ENCODE peak calls at places on chromosomes 2 and 18, in five cellular contexts. D is brain microvascular endothelial cell, Q is fibroblast of lung, W is RWPE1, A is progenitor cell of endocrine pancreas. C is an unnamed sample.

GRCh38 chr2:156784034-156784433 is 347.9 kb downstream of the GPD2 start:
- DNase-seq in A (no peak), D (no peak), Q (no peak), W (no peak), C (peak)

GRCh38 chr2:105749583-105750399 is 5.1 kb downstream of the NCK2 start:
- DNase-seq in Q (peak), A (no peak), W (no peak), D (peak), C (no peak)

GRCh38 chr2:219073413-219074129 is 12.8 kb upstream of the IHH start:
- DNase-seq in D (peak), A (no peak), W (no peak), Q (peak), C (peak)

GRCh38 chr18:49613141-49613641 is 51.3 kb downstream of the LIPG start:
- DNase-seq in Q (no peak), A (no peak), D (no peak), W (no peak), C (no peak)

GRCh38 chr2:42905341-42906114 is 113.1 kb upstream of the HAAO start:
- DNase-seq in A (no peak), D (no peak), Q (no peak), W (no peak), C (no peak)

GRCh38 chr18:51617167-51617566 is 419.7 kb upstream of the MEX3C start:
- DNase-seq in W (peak), D (no peak), A (no peak), Q (no peak), C (no peak)

GRCh38 chr2:7539760-7540159 is 622.5 kb downstream of the RNF144A start:
- DNase-seq in W (no peak), A (no peak), Q (no peak), D (peak), C (no peak)

GRCh38 chr2:178761759-178762371 is 45.4 kb downstream of the TTN start:
- DNase-seq in A (peak), D (peak), W (peak), Q (peak), C (no peak)

GRCh38 chr2:16034151-16034974 is 94.0 kb downstream of the MYCN start:
- DNase-seq in A (no peak), W (no peak), Q (no peak), D (no peak), C (peak)

GRCh38 chr2:20449501-20450200 is 2.8 kb downstream of the RHOB start:
- DNase-seq in A (no peak), W (no peak), Q (peak), D (no peak), C (no peak)

GRCh38 chr2:176535480-176536113 is 266.4 kb downstream of the MTX2 start:
- DNase-seq in W (no peak), Q (no peak), D (no peak), A (no peak), C (no peak)

GRCh38 chr2:48934807-48935206 is 179.3 kb upstream of the LHCGR start:
- DNase-seq in D (no peak), W (no peak), Q (no peak), A (no peak), C (no peak)

GRCh38 chr18:42583197-42583776 is 532.2 kb downstream of the RIT2 start:
- DNase-seq in W (no peak), Q (no peak), D (no peak), A (no peak), C (no peak)

GRCh38 chr2:155310589-155310988 is 612.1 kb downstream of the KCNJ3 start:
- DNase-seq in D (no peak), A (no peak), W (peak), Q (peak), C (no peak)

GRCh38 chr2:71891719-71892118 is 255.9 kb downstream of the CYP26B1 start:
- DNase-seq in A (no peak), D (no peak), Q (no peak), W (no peak), C (no peak)
- TF ChIP-seq CTCF in A (no peak), D (no peak), Q (no peak), W (no peak), C (no peak)

GRCh38 chr2:209316141-209316540 is 107.7 kb upstream of the MAP2 start:
- DNase-seq in Q (no peak), D (no peak), A (no peak), W (no peak), C (no peak)

GRCh38 chr2:209311948-209312347 is 111.9 kb upstream of the MAP2 start:
- DNase-seq in Q (no peak), W (no peak), A (no peak), D (no peak), C (no peak)

DNA sequence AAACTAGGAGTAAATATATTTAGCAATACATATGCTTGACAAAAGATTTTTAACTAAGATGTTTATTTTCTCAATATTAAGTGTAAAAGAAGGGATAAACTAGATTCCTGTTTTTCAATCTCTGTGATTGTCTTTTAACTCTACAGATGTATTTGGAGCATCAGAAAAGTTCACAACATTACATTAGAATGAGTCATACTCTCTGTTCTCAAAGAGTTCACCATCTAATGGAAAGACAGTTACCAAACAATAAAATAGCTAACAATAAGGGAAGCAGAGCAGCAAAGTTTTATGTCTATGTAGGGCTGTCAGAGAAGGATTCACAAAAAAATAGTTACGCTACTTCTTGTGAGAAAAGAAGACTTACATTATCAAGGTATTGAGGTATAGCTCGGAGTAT is 109.2 kb upstream of the MAP2 start:
- DNase-seq in A (no peak), D (no peak), W (no peak), Q (no peak), C (no peak)
- TF ChIP-seq CTCF in A (no peak), D (no peak), W (no peak), Q (no peak), C (no peak)

DNA sequence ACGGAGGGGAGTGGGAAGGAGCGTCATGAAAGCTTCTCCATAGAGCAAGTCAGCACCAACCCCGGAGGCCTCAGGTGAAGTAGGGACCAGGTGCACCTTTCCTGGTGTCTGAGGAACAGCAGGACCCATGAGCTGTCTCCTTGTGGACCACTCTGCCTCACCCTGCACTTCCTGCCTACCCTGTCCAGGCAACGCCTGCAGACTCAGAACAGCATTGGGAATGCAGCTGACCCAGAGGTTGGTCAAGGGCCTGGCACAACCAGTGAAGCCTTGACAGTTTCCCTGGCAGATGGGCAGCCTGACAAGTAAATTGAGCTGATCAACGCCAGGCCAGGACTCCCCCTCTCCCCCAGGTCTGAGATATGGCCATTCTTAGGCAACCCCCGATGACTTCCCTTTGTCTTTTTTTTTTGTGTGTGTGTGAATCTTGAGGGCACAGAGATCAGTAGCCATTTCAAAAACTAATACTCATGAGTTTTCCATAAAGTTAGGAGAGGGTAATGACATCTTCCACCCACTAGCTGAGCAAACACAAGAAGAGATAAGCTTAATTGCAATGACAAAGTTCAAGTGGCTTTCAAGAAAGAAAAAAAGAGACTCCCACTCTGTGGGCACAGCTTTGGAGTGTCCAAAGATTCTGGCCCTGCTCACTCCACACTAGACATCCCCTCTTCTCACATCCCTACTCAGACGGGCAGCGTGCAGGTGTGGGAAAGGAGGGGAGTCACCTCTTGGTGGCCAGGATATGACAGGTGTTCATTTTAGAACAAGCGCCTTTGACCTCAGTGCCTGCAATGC is 3.5 kb upstream of the FABP1 start:
- DNase-seq in A (no peak), Q (no peak), D (no peak), W (no peak), C (no peak)
- TF ChIP-seq CTCF in A (no peak), Q (no peak), D (no peak), W (no peak), C (no peak)

DNA sequence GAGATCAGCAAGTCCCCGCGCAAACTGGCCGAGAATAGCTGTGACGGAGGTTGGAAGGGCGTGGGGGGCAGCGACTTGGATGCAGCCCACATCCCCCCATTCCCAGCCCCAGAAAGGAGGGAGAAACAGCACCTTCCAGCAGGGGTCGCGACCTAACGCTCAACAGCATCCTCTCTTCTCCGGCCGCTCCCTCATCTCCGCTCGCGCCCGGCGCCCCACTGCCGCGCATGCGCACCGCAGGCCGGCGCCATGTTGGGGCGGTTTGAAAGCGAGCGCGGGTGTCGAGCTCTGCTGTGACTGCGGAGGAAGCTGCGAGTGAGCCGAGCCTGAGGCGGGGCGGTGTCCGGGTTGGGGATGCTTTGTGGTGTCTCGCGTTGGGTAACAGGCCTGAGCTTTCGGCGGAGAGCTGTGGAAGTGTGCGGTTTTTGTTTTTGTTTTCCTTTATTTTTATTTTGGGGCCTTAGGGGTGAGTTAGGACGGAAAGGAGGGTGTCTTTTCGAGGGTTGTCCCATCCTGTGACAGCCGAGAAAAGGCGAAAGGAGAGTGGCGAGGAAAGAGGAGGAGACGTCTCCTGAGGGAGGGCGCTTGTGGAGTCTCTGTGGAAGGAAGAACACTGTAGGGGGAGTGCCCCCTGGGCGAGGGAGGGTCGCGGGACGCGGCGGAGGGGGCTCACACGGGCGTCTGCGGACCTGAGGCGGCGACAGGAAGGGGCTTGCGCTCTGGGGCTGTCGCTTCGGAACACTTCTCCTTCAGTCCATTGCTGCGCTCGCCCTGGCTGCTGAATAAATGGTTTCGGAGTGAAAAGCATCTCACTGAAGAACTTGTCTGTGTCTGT is at the start of the genes C18orf54 and STARD6:
- DNase-seq in D (peak), Q (peak), W (peak), A (peak), C (peak)
- TF ChIP-seq CTCF in D (peak), Q (peak), W (peak), A (peak), C (peak)

DNA sequence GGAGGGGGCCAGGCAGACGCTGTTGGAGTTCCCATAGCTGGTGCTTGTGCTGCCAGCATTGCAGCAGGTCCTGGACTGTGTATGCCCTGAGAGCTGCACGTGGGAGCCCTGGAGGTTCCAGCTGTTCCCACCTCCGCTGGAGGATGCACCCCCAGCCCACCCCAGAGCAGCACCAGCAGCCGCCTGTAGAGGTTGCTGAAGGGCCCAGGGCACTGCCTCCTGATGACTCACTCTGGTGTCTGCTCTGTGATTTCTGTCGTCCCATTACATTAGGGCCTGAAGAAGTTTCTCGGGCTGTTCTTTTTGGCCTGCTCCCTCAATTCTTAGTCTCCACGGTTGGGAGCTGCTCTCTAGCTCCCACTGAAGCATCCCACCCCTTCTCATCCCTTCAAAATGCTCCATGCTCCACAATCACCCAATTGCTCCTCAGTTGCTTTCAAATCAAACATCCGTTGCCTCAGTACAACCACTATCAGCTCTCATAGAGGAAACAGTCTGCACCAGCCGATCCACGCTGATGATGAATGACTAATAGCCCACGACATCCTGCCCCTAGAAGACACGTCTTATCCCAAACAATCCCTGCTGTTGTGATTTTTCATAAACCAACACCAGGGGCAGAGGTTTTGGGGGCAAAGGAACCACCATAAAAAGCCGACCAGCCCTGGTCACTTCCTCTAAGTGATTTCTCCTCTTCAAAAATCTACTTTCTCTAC is 65.2 kb upstream of the RNF152 start:
- DNase-seq in W (no peak), Q (no peak), D (peak), A (no peak), C (no peak)
- TF ChIP-seq CTCF in W (no peak), Q (no peak), D (peak), A (no peak), C (no peak)

DNA sequence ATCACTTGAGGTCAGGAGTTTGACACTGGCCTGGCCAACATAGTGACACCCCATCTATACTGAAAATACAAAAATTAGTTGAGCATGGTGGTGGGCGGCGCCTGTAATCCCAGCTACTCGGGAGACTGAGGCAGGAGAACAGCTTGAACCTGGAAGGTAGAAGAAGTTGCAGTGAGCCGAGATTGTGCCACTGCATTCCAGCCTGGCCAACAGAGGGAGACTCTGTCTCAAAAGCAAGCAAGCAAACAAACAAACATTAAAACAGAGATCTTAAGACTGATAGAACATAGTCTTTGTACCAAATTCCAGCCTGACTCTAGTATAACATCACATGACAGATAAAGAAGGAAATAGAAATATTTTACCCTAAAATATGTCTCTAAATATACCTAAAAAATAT is 168.1 kb downstream of the PTPRM start:
- DNase-seq in D (no peak), W (no peak), Q (no peak), A (no peak), C (no peak)
- TF ChIP-seq CTCF in D (peak), W (no peak), Q (no peak), A (peak), C (no peak)

GRCh38 chr2:240209493-240209892 is 69.0 kb upstream of the OTOS start:
- DNase-seq in A (no peak), W (no peak), D (no peak), Q (no peak), C (no peak)

GRCh38 chr2:240208096-240208495 is 67.6 kb upstream of the OTOS start:
- DNase-seq in A (no peak), D (no peak), W (no peak), Q (no peak), C (no peak)

GRCh38 chr2:240210198-240210965 is 69.9 kb upstream of the OTOS start:
- DNase-seq in W (no peak), Q (no peak), D (no peak), A (no peak), C (no peak)

GRCh38 chr2:240207661-240208060 is 67.2 kb upstream of the OTOS start:
- DNase-seq in A (no peak), W (no peak), D (no peak), Q (no peak), C (no peak)

DNA sequence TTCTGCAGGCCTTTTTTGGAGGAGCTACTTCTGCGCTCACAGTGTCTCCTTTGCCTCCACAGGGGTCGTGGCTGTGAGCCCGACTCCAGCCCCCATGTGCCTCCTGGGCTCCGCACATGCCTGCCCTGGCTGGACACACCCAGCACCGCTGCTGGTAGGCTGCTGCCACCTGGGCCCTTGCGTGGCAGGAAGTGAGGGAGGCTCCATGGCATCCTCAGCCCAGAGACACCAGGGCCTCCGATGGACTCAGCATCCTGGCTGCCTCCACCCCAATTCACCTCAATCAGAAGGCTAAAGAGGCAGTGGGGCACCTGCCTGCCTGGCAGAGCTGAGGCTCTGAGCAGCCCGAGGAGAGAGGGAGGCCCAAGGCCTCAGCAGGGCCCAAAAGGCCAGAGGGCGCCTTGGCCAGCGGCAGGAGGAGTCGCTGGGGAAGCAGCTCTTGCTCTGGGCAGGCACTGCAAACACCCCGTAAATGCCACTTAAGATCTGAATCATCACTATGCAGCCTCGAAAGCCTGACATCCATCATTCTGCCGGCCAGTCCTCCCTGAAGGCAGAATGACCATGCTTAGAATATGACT is 68.3 kb upstream of the OTOS start:
- DNase-seq in W (no peak), Q (no peak), D (no peak), A (no peak), C (no peak)
- TF ChIP-seq CTCF in W (no peak), Q (no peak), D (no peak), A (no peak), C (no peak)

GRCh38 chr2:234258562-234259141 is 208.2 kb downstream of the SPP2 start:
- DNase-seq in W (peak), D (peak), A (no peak), Q (no peak), C (no peak)

GRCh38 chr2:234259440-234259839 is 208.9 kb downstream of the SPP2 start:
- DNase-seq in Q (no peak), W (no peak), A (no peak), D (no peak), C (no peak)

GRCh38 chr2:234254783-234255521 is 204.4 kb downstream of the SPP2 start:
- DNase-seq in D (no peak), Q (peak), A (no peak), W (peak), C (no peak)

GRCh38 chr2:234257859-234258561 is 207.5 kb downstream of the SPP2 start:
- DNase-seq in D (peak), A (no peak), Q (peak), W (peak), C (peak)

GRCh38 chr2:234256516-234256915 is 206.0 kb downstream of the SPP2 start:
- DNase-seq in W (no peak), D (no peak), A (no peak), Q (no peak), C (no peak)
- TF ChIP-seq CTCF in W (no peak), D (no peak), A (no peak), Q (no peak), C (no peak)

DNA sequence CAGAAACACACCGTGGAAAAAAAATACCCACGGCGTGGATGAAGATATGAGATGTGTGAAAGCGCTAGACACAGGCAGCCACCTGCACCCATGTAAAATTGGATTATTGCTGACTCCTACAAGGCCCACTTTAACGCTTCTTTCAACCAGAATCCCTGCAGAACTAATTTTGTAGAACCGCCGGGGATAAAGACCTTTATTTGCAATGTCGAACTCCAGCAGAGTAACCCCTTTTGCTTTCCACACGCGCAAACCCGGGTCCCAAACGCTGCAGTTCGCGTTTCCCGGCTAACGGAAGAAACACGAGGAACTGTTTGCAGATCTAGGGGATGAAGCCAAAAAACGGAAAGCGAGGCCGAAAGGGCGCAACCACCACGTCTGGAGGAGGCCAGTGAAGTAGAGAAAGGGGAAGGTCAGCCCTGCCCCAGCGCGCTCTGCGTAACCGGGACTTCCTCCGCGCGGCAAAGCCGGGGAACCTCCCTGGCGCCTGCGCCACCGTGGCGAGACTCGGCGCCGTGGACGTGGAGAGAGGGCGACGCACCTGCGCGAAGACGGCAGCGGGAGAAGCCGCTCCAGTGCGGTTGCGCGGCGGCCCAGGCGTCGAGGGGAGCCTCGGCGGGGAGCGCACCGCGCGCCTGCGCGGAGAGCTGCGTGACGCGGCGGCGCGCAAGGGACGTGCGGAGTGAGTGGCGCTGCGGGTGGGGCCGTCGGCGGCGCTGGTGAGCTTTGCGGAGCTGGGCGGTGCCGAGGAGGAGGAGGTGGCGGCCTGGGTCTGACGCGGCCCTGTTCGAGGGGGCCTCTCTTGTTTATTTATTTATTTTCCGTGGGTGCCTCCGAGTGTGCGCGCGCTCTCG is at the start of gene PPP1CB:
- DNase-seq in D (peak), Q (peak), W (peak), A (peak), C (peak)
- TF ChIP-seq CTCF in D (peak), Q (peak), W (peak), A (peak), C (peak)